ENCODE peak calls at places on chromosomes 7 and 10, in five cellular contexts. One of them, this sample, is unnamed.
A peak's percentile ranks its signal among the peaks of the same experiment; 100 is the strongest.

GRCh38 chr10:97633921-97634320 is 621 bp upstream of the MORN4 start:
- DNase-seq in naive thymus-derived CD8-positive, alpha-beta T cell: no peak
- DNase-seq in frontal cortex: no peak
- DNase-seq in activated naive CD8-positive, alpha-beta T cell treated with anti-CD3 and anti-CD28 coated beads, Interleukin-2, amount 50 U/mL, for 24 hours: no peak
- DNase-seq in activated T-cell treated with anti-CD3 and anti-CD28 coated beads for 1 hour: no peak
- DNase-seq in this sample: no peak

GRCh38 chr10:48522011-48522765 is 82.7 kb downstream of the ARHGAP22 start:
- DNase-seq in frontal cortex: no peak
- DNase-seq in activated T-cell treated with anti-CD3 and anti-CD28 coated beads for 1 hour: no peak
- DNase-seq in naive thymus-derived CD8-positive, alpha-beta T cell: no peak
- DNase-seq in activated naive CD8-positive, alpha-beta T cell treated with anti-CD3 and anti-CD28 coated beads, Interleukin-2, amount 50 U/mL, for 24 hours: no peak
- DNase-seq in this sample: no peak

GRCh38 chr10:60236869-60237524 is 152.7 kb downstream of the ANK3 start:
- DNase-seq in activated T-cell treated with anti-CD3 and anti-CD28 coated beads for 1 hour: no peak
- DNase-seq in naive thymus-derived CD8-positive, alpha-beta T cell: no peak
- DNase-seq in activated naive CD8-positive, alpha-beta T cell treated with anti-CD3 and anti-CD28 coated beads, Interleukin-2, amount 50 U/mL, for 24 hours: peak; percentile 25
- DNase-seq in frontal cortex: peak; percentile 22
- DNase-seq in this sample: no peak

GRCh38 chr10:33509231-33509871 is 174.9 kb upstream of the NRP1 start:
- DNase-seq in frontal cortex: no peak
- DNase-seq in naive thymus-derived CD8-positive, alpha-beta T cell: no peak
- DNase-seq in activated naive CD8-positive, alpha-beta T cell treated with anti-CD3 and anti-CD28 coated beads, Interleukin-2, amount 50 U/mL, for 24 hours: peak; percentile 20
- DNase-seq in activated T-cell treated with anti-CD3 and anti-CD28 coated beads for 1 hour: no peak
- DNase-seq in this sample: no peak

GRCh38 chr10:30454744-30455498 is 20.9 kb downstream of the MAP3K8 start:
- DNase-seq in naive thymus-derived CD8-positive, alpha-beta T cell: no peak
- DNase-seq in activated T-cell treated with anti-CD3 and anti-CD28 coated beads for 1 hour: no peak
- DNase-seq in activated naive CD8-positive, alpha-beta T cell treated with anti-CD3 and anti-CD28 coated beads, Interleukin-2, amount 50 U/mL, for 24 hours: no peak
- DNase-seq in frontal cortex: no peak
- DNase-seq in this sample: no peak

GRCh38 chr10:77192402-77192801 is 445.2 kb downstream of the KCNMA1 start:
- DNase-seq in activated naive CD8-positive, alpha-beta T cell treated with anti-CD3 and anti-CD28 coated beads, Interleukin-2, amount 50 U/mL, for 24 hours: no peak
- DNase-seq in activated T-cell treated with anti-CD3 and anti-CD28 coated beads for 1 hour: no peak
- DNase-seq in naive thymus-derived CD8-positive, alpha-beta T cell: no peak
- DNase-seq in frontal cortex: no peak
- DNase-seq in this sample: no peak

GRCh38 chr7:101538596-101539459 is 90.3 kb downstream of the MYL10 start:
- DNase-seq in naive thymus-derived CD8-positive, alpha-beta T cell: peak; percentile 19
- DNase-seq in frontal cortex: peak; percentile 75
- DNase-seq in activated T-cell treated with anti-CD3 and anti-CD28 coated beads for 1 hour: peak; percentile 57
- DNase-seq in activated naive CD8-positive, alpha-beta T cell treated with anti-CD3 and anti-CD28 coated beads, Interleukin-2, amount 50 U/mL, for 24 hours: peak; percentile 70
- DNase-seq in this sample: peak; percentile 67

GRCh38 chr10:127151541-127151940 is 44.9 kb downstream of the INSYN2A start:
- DNase-seq in activated T-cell treated with anti-CD3 and anti-CD28 coated beads for 1 hour: no peak
- DNase-seq in naive thymus-derived CD8-positive, alpha-beta T cell: no peak
- DNase-seq in frontal cortex: no peak
- DNase-seq in activated naive CD8-positive, alpha-beta T cell treated with anti-CD3 and anti-CD28 coated beads, Interleukin-2, amount 50 U/mL, for 24 hours: no peak
- DNase-seq in this sample: no peak

GRCh38 chr7:66013938-66014337 is 31.9 kb upstream of the GUSB start:
- DNase-seq in naive thymus-derived CD8-positive, alpha-beta T cell: no peak
- DNase-seq in frontal cortex: peak; percentile 12
- DNase-seq in activated naive CD8-positive, alpha-beta T cell treated with anti-CD3 and anti-CD28 coated beads, Interleukin-2, amount 50 U/mL, for 24 hours: no peak
- DNase-seq in activated T-cell treated with anti-CD3 and anti-CD28 coated beads for 1 hour: no peak
- DNase-seq in this sample: no peak

GRCh38 chr10:1208376-1209311 is 152.5 kb downstream of the WDR37 start:
- DNase-seq in frontal cortex: no peak
- DNase-seq in activated naive CD8-positive, alpha-beta T cell treated with anti-CD3 and anti-CD28 coated beads, Interleukin-2, amount 50 U/mL, for 24 hours: no peak
- DNase-seq in activated T-cell treated with anti-CD3 and anti-CD28 coated beads for 1 hour: no peak
- DNase-seq in naive thymus-derived CD8-positive, alpha-beta T cell: no peak
- DNase-seq in this sample: no peak

GRCh38 chr7:93592588-93593266 is 18.2 kb upstream of the CALCR start:
- DNase-seq in frontal cortex: no peak
- DNase-seq in naive thymus-derived CD8-positive, alpha-beta T cell: no peak
- DNase-seq in activated naive CD8-positive, alpha-beta T cell treated with anti-CD3 and anti-CD28 coated beads, Interleukin-2, amount 50 U/mL, for 24 hours: no peak
- DNase-seq in activated T-cell treated with anti-CD3 and anti-CD28 coated beads for 1 hour: no peak
- DNase-seq in this sample: no peak

GRCh38 chr7:82441916-82442478 is 1.6 kb downstream of the CACNA2D1 start:
- DNase-seq in activated T-cell treated with anti-CD3 and anti-CD28 coated beads for 1 hour: no peak
- DNase-seq in naive thymus-derived CD8-positive, alpha-beta T cell: no peak
- DNase-seq in frontal cortex: no peak
- DNase-seq in activated naive CD8-positive, alpha-beta T cell treated with anti-CD3 and anti-CD28 coated beads, Interleukin-2, amount 50 U/mL, for 24 hours: no peak
- DNase-seq in this sample: no peak

GRCh38 chr10:130623680-130624271 is 487.6 kb downstream of the GLRX3 start:
- DNase-seq in frontal cortex: no peak
- DNase-seq in activated T-cell treated with anti-CD3 and anti-CD28 coated beads for 1 hour: no peak
- DNase-seq in activated naive CD8-positive, alpha-beta T cell treated with anti-CD3 and anti-CD28 coated beads, Interleukin-2, amount 50 U/mL, for 24 hours: no peak
- DNase-seq in naive thymus-derived CD8-positive, alpha-beta T cell: no peak
- DNase-seq in this sample: no peak

GRCh38 chr7:138978541-138979184 is 2.5 kb downstream of the KIAA1549 start:
- DNase-seq in frontal cortex: no peak
- DNase-seq in naive thymus-derived CD8-positive, alpha-beta T cell: no peak
- DNase-seq in activated naive CD8-positive, alpha-beta T cell treated with anti-CD3 and anti-CD28 coated beads, Interleukin-2, amount 50 U/mL, for 24 hours: no peak
- DNase-seq in activated T-cell treated with anti-CD3 and anti-CD28 coated beads for 1 hour: no peak
- DNase-seq in this sample: no peak

GRCh38 chr10:127702201-127702600 is 34.8 kb upstream of the FOXI2 start:
- DNase-seq in naive thymus-derived CD8-positive, alpha-beta T cell: no peak
- DNase-seq in frontal cortex: no peak
- DNase-seq in activated T-cell treated with anti-CD3 and anti-CD28 coated beads for 1 hour: no peak
- DNase-seq in activated naive CD8-positive, alpha-beta T cell treated with anti-CD3 and anti-CD28 coated beads, Interleukin-2, amount 50 U/mL, for 24 hours: no peak
- DNase-seq in this sample: no peak

GRCh38 chr7:27802977-27803376 is 63.0 kb downstream of the TAX1BP1 start:
- DNase-seq in activated T-cell treated with anti-CD3 and anti-CD28 coated beads for 1 hour: no peak
- DNase-seq in naive thymus-derived CD8-positive, alpha-beta T cell: no peak
- DNase-seq in frontal cortex: no peak
- DNase-seq in activated naive CD8-positive, alpha-beta T cell treated with anti-CD3 and anti-CD28 coated beads, Interleukin-2, amount 50 U/mL, for 24 hours: no peak
- DNase-seq in this sample: no peak

GRCh38 chr10:124987788-124988187 is 45.9 kb downstream of the ZRANB1 start:
- DNase-seq in activated T-cell treated with anti-CD3 and anti-CD28 coated beads for 1 hour: no peak
- DNase-seq in naive thymus-derived CD8-positive, alpha-beta T cell: no peak
- DNase-seq in activated naive CD8-positive, alpha-beta T cell treated with anti-CD3 and anti-CD28 coated beads, Interleukin-2, amount 50 U/mL, for 24 hours: no peak
- DNase-seq in frontal cortex: no peak
- DNase-seq in this sample: no peak

GRCh38 chr10:89327803-89328441 is at the start of gene IFIT3:
- DNase-seq in activated naive CD8-positive, alpha-beta T cell treated with anti-CD3 and anti-CD28 coated beads, Interleukin-2, amount 50 U/mL, for 24 hours: no peak
- DNase-seq in activated T-cell treated with anti-CD3 and anti-CD28 coated beads for 1 hour: no peak
- DNase-seq in naive thymus-derived CD8-positive, alpha-beta T cell: no peak
- DNase-seq in frontal cortex: peak; percentile 37
- DNase-seq in this sample: no peak

GRCh38 chr7:154916381-154917213 is 86.3 kb downstream of the PAXIP1 start:
- DNase-seq in frontal cortex: no peak
- DNase-seq in naive thymus-derived CD8-positive, alpha-beta T cell: no peak
- DNase-seq in activated naive CD8-positive, alpha-beta T cell treated with anti-CD3 and anti-CD28 coated beads, Interleukin-2, amount 50 U/mL, for 24 hours: no peak
- DNase-seq in activated T-cell treated with anti-CD3 and anti-CD28 coated beads for 1 hour: no peak
- DNase-seq in this sample: no peak

GRCh38 chr7:85748861-85749260 is 562.0 kb upstream of the SEMA3D start:
- DNase-seq in naive thymus-derived CD8-positive, alpha-beta T cell: no peak
- DNase-seq in activated naive CD8-positive, alpha-beta T cell treated with anti-CD3 and anti-CD28 coated beads, Interleukin-2, amount 50 U/mL, for 24 hours: no peak
- DNase-seq in activated T-cell treated with anti-CD3 and anti-CD28 coated beads for 1 hour: no peak
- DNase-seq in frontal cortex: no peak
- DNase-seq in this sample: no peak

GRCh38 chr7:28738384-28738783 is 219.7 kb downstream of the TRIL start:
- DNase-seq in naive thymus-derived CD8-positive, alpha-beta T cell: no peak
- DNase-seq in frontal cortex: no peak
- DNase-seq in activated T-cell treated with anti-CD3 and anti-CD28 coated beads for 1 hour: no peak
- DNase-seq in activated naive CD8-positive, alpha-beta T cell treated with anti-CD3 and anti-CD28 coated beads, Interleukin-2, amount 50 U/mL, for 24 hours: no peak
- DNase-seq in this sample: no peak

GRCh38 chr10:46522295-46523118 is 34.0 kb downstream of the GPRIN2 start:
- DNase-seq in activated naive CD8-positive, alpha-beta T cell treated with anti-CD3 and anti-CD28 coated beads, Interleukin-2, amount 50 U/mL, for 24 hours: no peak
- DNase-seq in activated T-cell treated with anti-CD3 and anti-CD28 coated beads for 1 hour: no peak
- DNase-seq in frontal cortex: no peak
- DNase-seq in naive thymus-derived CD8-positive, alpha-beta T cell: no peak
- DNase-seq in this sample: no peak

GRCh38 chr7:32846630-32847225 is 44.8 kb downstream of the KBTBD2 start:
- DNase-seq in frontal cortex: peak; percentile 37
- DNase-seq in activated naive CD8-positive, alpha-beta T cell treated with anti-CD3 and anti-CD28 coated beads, Interleukin-2, amount 50 U/mL, for 24 hours: peak; percentile 93
- DNase-seq in naive thymus-derived CD8-positive, alpha-beta T cell: peak; percentile 81
- DNase-seq in activated T-cell treated with anti-CD3 and anti-CD28 coated beads for 1 hour: peak; percentile 94
- DNase-seq in this sample: peak; percentile 58

GRCh38 chr10:100653957-100654834 is 91.2 kb upstream of the PAX2 start:
- DNase-seq in frontal cortex: no peak
- DNase-seq in activated naive CD8-positive, alpha-beta T cell treated with anti-CD3 and anti-CD28 coated beads, Interleukin-2, amount 50 U/mL, for 24 hours: peak; percentile 49
- DNase-seq in activated T-cell treated with anti-CD3 and anti-CD28 coated beads for 1 hour: no peak
- DNase-seq in naive thymus-derived CD8-positive, alpha-beta T cell: no peak
- DNase-seq in this sample: no peak

GRCh38 chr7:69817096-69817495 is 218.8 kb downstream of the AUTS2 start:
- DNase-seq in frontal cortex: no peak
- DNase-seq in activated naive CD8-positive, alpha-beta T cell treated with anti-CD3 and anti-CD28 coated beads, Interleukin-2, amount 50 U/mL, for 24 hours: no peak
- DNase-seq in activated T-cell treated with anti-CD3 and anti-CD28 coated beads for 1 hour: no peak
- DNase-seq in naive thymus-derived CD8-positive, alpha-beta T cell: no peak
- DNase-seq in this sample: no peak

GRCh38 chr10:26486985-26487850 is 49.1 kb downstream of the APBB1IP start:
- DNase-seq in frontal cortex: no peak
- DNase-seq in activated T-cell treated with anti-CD3 and anti-CD28 coated beads for 1 hour: peak; percentile 37
- DNase-seq in activated naive CD8-positive, alpha-beta T cell treated with anti-CD3 and anti-CD28 coated beads, Interleukin-2, amount 50 U/mL, for 24 hours: peak; percentile 66
- DNase-seq in naive thymus-derived CD8-positive, alpha-beta T cell: peak; percentile 73
- DNase-seq in this sample: no peak

This sample was measured in progenitor cell of endocrine pancreas.